ENCODE peak calls at places on chromosome 4, in four cellular contexts. V is HL-60, G is activated T-cell treated with anti-CD3 and anti-CD28 coated beads for 48 hours, B is NCI-H69. X is an unnamed sample.

GRCh38 chr4:168803727-168804126 is 206.3 kb downstream of the CBR4 start:
- DNase-seq in V (no peak), B (no peak), G (no peak), X (peak)

GRCh38 chr4:28557755-28558154 is 1697.1 kb downstream of the STIM2 start:
- DNase-seq in V (peak), B (no peak), G (no peak), X (peak)

GRCh38 chr4:3268395-3269104 is 19.6 kb downstream of the MSANTD1 start:
- DNase-seq in B (no peak), G (no peak), V (no peak), X (no peak)

GRCh38 chr4:175806741-175807140 is 5.3 kb downstream of the GPM6A start:
- DNase-seq in V (no peak), B (peak), G (no peak), X (no peak)

GRCh38 chr4:128516568-128516967 is 229.0 kb upstream of the PGRMC2 start:
- DNase-seq in V (no peak), G (no peak), B (peak), X (peak)

GRCh38 chr4:16264798-16265197 is 38.5 kb upstream of the TAPT1 start:
- DNase-seq in G (no peak), V (peak), B (peak), X (peak)

GRCh38 chr4:41839945-41840854 is 91.7 kb upstream of the PHOX2B start:
- DNase-seq in G (no peak), V (no peak), B (no peak), X (no peak)

GRCh38 chr4:149095798-149096197 is 653.6 kb upstream of the NR3C2 start:
- DNase-seq in G (no peak), V (no peak), B (no peak), X (no peak)

GRCh38 chr4:172850838-172851237 is 317.8 kb upstream of the GALNT7 start:
- DNase-seq in V (no peak), B (peak), G (no peak), X (peak)

GRCh38 chr4:150569384-150569987 is 12.5 kb upstream of the MAB21L2 start:
- DNase-seq in G (no peak), V (no peak), B (peak), X (peak)

X was measured in IMR-90.